ENCODE peak calls at places on chromosomes 3 and 15, in seven cellular contexts. Q is fibroblast of the aortic adventitia, L is endothelial cell, C is neural crest cell, O is astrocyte of the spinal cord, R is H9, S is mesothelial cell of epicardium. A is an unnamed sample.

GRCh38 chr3:138412821-138413531 is 21.4 kb upstream of the ESYT3 start:
- DNase-seq in O (no peak), R (peak), L (no peak), Q (no peak), S (no peak), C (no peak), A (no peak)

GRCh38 chr3:160486459-160486869 is 36.9 kb upstream of the TRIM59 start:
- DNase-seq in C (no peak), S (no peak), R (no peak), L (no peak), Q (peak), O (peak), A (peak)

GRCh38 chr15:79595995-79596622 is 164.0 kb downstream of the MINAR1 start:
- DNase-seq in L (peak), S (no peak), O (peak), Q (peak), C (peak), R (peak), A (peak)

GRCh38 chr15:91021516-91022074 is 799 bp downstream of the VPS33B start:
- DNase-seq in C (no peak), O (peak), L (no peak), S (no peak), R (no peak), Q (peak), A (no peak)

GRCh38 chr3:111392911-111393351 is 149.1 kb upstream of the CD96 start:
- DNase-seq in S (no peak), L (no peak), Q (no peak), R (no peak), O (peak), C (no peak), A (peak)

GRCh38 chr15:67790610-67791319 is 34.5 kb upstream of the SKOR1 start:
- DNase-seq in C (no peak), L (no peak), S (no peak), R (peak), Q (no peak), O (no peak), A (no peak)

GRCh38 chr15:56734013-56734625 is 810 bp upstream of the ZNF280D start:
- DNase-seq in Q (no peak), S (no peak), C (no peak), L (no peak), O (no peak), R (no peak), A (no peak)

GRCh38 chr15:55959744-55960143 is 33.7 kb downstream of the NEDD4 start:
- DNase-seq in S (no peak), L (no peak), R (no peak), Q (no peak), O (peak), C (no peak), A (no peak)

GRCh38 chr3:87047857-87048256 is 56.9 kb upstream of the VGLL3 start:
- DNase-seq in S (no peak), O (no peak), L (no peak), Q (no peak), C (no peak), R (no peak), A (no peak)

GRCh38 chr3:125024817-125025216 is 31.0 kb downstream of the HEG1 start:
- DNase-seq in R (no peak), Q (peak), O (no peak), L (no peak), C (no peak), S (no peak), A (no peak)

GRCh38 chr3:123084738-123085237 is 18.0 kb downstream of the PDIA5 start:
- DNase-seq in S (no peak), L (no peak), O (no peak), R (peak), C (no peak), Q (peak), A (no peak)
- TF ChIP-seq CTCF in S (no peak), L (no peak), O (no peak), R (no peak), C (no peak), Q (no peak), A (no peak)

GRCh38 chr15:86263235-86263634 is 183.6 kb downstream of the AGBL1 start:
- DNase-seq in S (no peak), Q (no peak), L (no peak), C (no peak), R (no peak), O (no peak), A (no peak)
- TF ChIP-seq CTCF in S (no peak), Q (no peak), L (no peak), C (no peak), R (no peak), O (no peak), A (no peak)

GRCh38 chr3:134527538-134528186 is 41.8 kb downstream of the CEP63 start:
- DNase-seq in Q (no peak), R (no peak), L (no peak), S (no peak), C (no peak), O (no peak), A (no peak)

GRCh38 chr3:134522541-134522940 is 36.7 kb downstream of the CEP63 start:
- DNase-seq in O (no peak), S (no peak), Q (no peak), R (no peak), L (no peak), C (no peak), A (no peak)

GRCh38 chr3:134526319-134526718 is 40.5 kb downstream of the CEP63 start:
- DNase-seq in Q (no peak), C (no peak), S (no peak), O (no peak), L (no peak), R (no peak), A (no peak)

GRCh38 chr3:134525293-134525692 is 39.4 kb downstream of the CEP63 start:
- DNase-seq in L (no peak), S (no peak), R (no peak), C (no peak), O (no peak), Q (no peak), A (no peak)

DNA sequence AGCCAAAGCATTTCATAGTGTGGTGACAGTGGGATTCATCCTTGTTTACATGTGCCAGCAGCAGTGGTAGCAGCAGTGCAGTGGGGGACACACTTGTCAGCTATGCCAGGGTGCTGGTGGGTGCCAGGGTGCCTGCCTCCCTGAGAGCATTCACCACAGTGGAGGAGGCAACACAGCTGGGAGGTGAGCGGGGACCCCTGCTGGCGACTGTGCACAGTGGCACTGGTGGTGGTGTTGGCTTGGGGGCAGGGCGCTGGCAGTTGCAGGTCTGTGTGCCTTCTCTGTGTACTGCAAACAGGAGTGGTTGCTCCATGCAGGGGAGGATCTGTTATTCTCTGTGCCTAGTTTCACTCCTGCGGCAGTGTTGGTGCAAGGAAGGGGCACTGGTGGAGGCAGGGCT is 41.2 kb downstream of the CEP63 start:
- DNase-seq in C (no peak), R (peak), L (peak), S (no peak), O (no peak), Q (no peak), A (no peak)
- TF ChIP-seq CTCF in C (peak), R (peak), L (peak), S (no peak), O (peak), Q (peak), A (no peak)

GRCh38 chr15:99104788-99105515 is at the start of gene SYNM:
- DNase-seq in R (peak), L (peak), C (peak), O (peak), Q (peak), S (peak), A (peak)
- TF ChIP-seq CTCF in R (peak), L (peak), C (peak), O (peak), Q (peak), S (peak), A (peak)

GRCh38 chr15:98855067-98855814 is 152.4 kb downstream of the PGPEP1L start:
- DNase-seq in L (no peak), C (no peak), Q (no peak), O (no peak), R (no peak), S (no peak), A (no peak)
- TF ChIP-seq CTCF in L (no peak), C (no peak), Q (no peak), O (no peak), R (no peak), S (no peak), A (no peak)

GRCh38 chr3:14431928-14432834 is 29.8 kb downstream of the SLC6A6 start:
- DNase-seq in L (peak), S (no peak), O (peak), Q (peak), C (peak), R (peak), A (peak)

GRCh38 chr3:14432996-14433572 is 30.7 kb downstream of the SLC6A6 start:
- DNase-seq in O (no peak), L (no peak), S (no peak), R (no peak), C (no peak), Q (no peak), A (no peak)

GRCh38 chr3:14429689-14430452 is 27.5 kb downstream of the SLC6A6 start:
- DNase-seq in Q (no peak), L (no peak), C (no peak), O (no peak), R (no peak), S (no peak), A (no peak)

GRCh38 chr3:14430706-14431470 is 28.5 kb downstream of the SLC6A6 start:
- DNase-seq in Q (no peak), S (no peak), L (no peak), C (no peak), R (no peak), O (no peak), A (no peak)

DNA sequence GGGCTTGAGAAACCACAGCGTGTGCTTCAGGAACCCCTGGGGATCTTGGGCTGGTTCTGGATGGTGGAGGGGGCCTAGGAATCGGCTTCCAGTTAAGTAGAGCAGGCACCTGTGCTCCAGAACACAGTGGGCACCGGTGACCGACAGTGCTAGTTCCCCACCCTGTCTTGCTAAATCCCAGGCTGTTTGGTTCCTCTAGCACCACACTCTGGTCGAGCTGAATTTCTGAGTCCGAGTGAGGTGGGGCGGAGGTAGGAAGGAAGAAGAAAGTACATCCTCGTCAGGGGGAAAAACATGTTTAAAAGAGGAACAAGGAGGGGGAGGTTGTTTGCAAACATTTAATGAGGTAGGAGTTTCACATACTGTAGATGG is 29.1 kb downstream of the SLC6A6 start:
- DNase-seq in S (no peak), Q (no peak), L (no peak), R (no peak), O (no peak), C (no peak), A (no peak)
- TF ChIP-seq CTCF in S (no peak), Q (no peak), L (no peak), R (peak), O (no peak), C (no peak), A (peak)

GRCh38 chr15:69958494-69959134 is 139.1 kb downstream of the TLE3 start:
- DNase-seq in Q (no peak), S (no peak), O (no peak), C (no peak), R (peak), L (no peak), A (no peak)

GRCh38 chr15:69956417-69956816 is 141.3 kb downstream of the TLE3 start:
- DNase-seq in R (no peak), O (no peak), L (no peak), C (no peak), S (no peak), Q (no peak), A (no peak)

GRCh38 chr15:69954726-69955125 is 143.0 kb downstream of the TLE3 start:
- DNase-seq in R (no peak), S (no peak), C (no peak), L (no peak), O (no peak), Q (no peak), A (no peak)

GRCh38 chr15:69955240-69955894 is 142.3 kb downstream of the TLE3 start:
- DNase-seq in L (no peak), Q (no peak), C (no peak), O (no peak), R (no peak), S (no peak), A (no peak)

DNA sequence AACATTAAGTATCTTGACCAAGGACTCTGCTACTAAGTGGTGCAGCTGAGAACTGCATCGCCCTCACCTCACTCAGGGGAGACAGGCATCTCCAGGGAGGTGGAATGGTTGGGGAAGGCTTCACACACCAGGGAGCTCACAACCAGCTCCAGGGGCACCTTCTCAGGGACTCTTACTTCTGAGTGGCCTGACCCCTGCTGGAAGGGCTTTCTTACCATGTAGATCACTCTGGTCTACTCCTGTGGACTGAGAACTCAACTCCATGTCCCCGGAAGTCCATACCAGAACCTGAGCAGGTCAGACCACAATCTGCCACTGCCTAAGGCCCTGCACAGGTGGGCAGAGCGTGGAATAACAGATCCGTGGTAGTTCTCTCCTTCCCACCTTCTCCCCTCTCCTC is 140.5 kb downstream of the TLE3 start:
- DNase-seq in Q (no peak), R (no peak), C (no peak), S (no peak), O (no peak), L (no peak), A (no peak)
- TF ChIP-seq CTCF in Q (no peak), R (peak), C (no peak), S (no peak), O (no peak), L (no peak), A (no peak)

A was measured in MM.1S.